ENCODE peak calls at places on chromosomes 5 and 9, in nine cellular contexts. R is neural progenitor cell; B is adipocyte; K is bronchial epithelial cell; N is activated CD4-positive, alpha-beta T cell treated with anti-CD3 and anti-CD28 coated beads, Interleukin-2, amount 50 U/mL, for 48 hours; W is GM13976; Y is GM13977; D is stimulated activated CD8-positive, alpha-beta memory T cell treated with anti-CD3 and anti-CD28 coated beads, Interleukin-12 subunit alpha, Interleukin-12 subunit beta, amount 100 ng/mL, for 1 hour; T is HCT116. M is an unnamed sample.

GRCh38 chr5:159884917-159885620 is 31.2 kb upstream of the ADRA1B start:
- DNase-seq in R (no peak), B (no peak), K (peak; percentile 52), N (no peak), W (no peak), Y (no peak), D (no peak), T (no peak), M (no peak)

GRCh38 chr5:14204785-14205321 is 61.7 kb downstream of the TRIO start:
- DNase-seq in R (no peak), B (peak; percentile 82), K (peak; percentile 85), N (no peak), W (no peak), Y (no peak), D (no peak), T (no peak), M (no peak)

GRCh38 chr5:179180921-179181645 is 120.9 kb downstream of the ZNF354C start:
- DNase-seq in R (no peak), B (no peak), K (no peak), N (no peak), W (no peak), Y (no peak), D (no peak), T (no peak), M (no peak)

GRCh38 chr5:134252671-134253070 is 26.8 kb upstream of the PPP2CA start:
- DNase-seq in R (no peak), B (peak; percentile 76), K (peak; percentile 89), N (no peak), W (no peak), Y (no peak), D (no peak), T (peak; percentile 74), M (no peak)

GRCh38 chr5:111070272-111071134 is 1.0 kb upstream of the TSLP start:
- DNase-seq in R (peak; percentile 90), B (no peak), K (no peak), N (peak; percentile 51), W (no peak), Y (no peak), D (no peak), T (no peak), M (no peak)

GRCh38 chr5:116271432-116271831 is 186.6 kb downstream of the COMMD10 start:
- DNase-seq in R (no peak), B (no peak), K (peak; percentile 5), N (no peak), W (no peak), Y (no peak), D (no peak), T (no peak), M (no peak)

GRCh38 chr9:130927338-130927737 is 11.7 kb downstream of the FIBCD1 start:
- DNase-seq in R (no peak), B (peak; percentile 46), K (no peak), N (no peak), W (no peak), Y (no peak), D (no peak), T (no peak), M (no peak)

GRCh38 chr9:36946653-36947052 is 87.4 kb downstream of the PAX5 start:
- DNase-seq in R (no peak), B (no peak), K (no peak), N (no peak), W (no peak), Y (no peak), D (no peak), T (no peak), M (no peak)

GRCh38 chr9:38294130-38294529 is 98.4 kb upstream of the ALDH1B1 start:
- DNase-seq in R (no peak), B (no peak), K (no peak), N (no peak), W (no peak), Y (no peak), D (no peak), T (no peak), M (no peak)

GRCh38 chr9:136525841-136526499 is 19.9 kb downstream of the NOTCH1 start:
- DNase-seq in R (peak; percentile 79), B (no peak), K (no peak), N (no peak), W (no peak), Y (no peak), D (no peak), T (no peak), M (no peak)